ENCODE peak calls at places on chromosomes 13 and 19, in nine cellular contexts. One of them, this sample, is unnamed.

GRCh38 chr13:70792121-70792520 is 683.9 kb upstream of the KLHL1 start:
- DNase-seq in heart left ventricle: no peak
- DNase-seq in NB4: no peak
- DNase-seq in uterus: no peak
- DNase-seq in HepG2: peak
- DNase-seq in IMR-90: no peak
- DNase-seq in ovary: no peak
- DNase-seq in lower leg skin: no peak
- DNase-seq in adrenal gland: no peak
- DNase-seq in this sample: no peak

GRCh38 chr19:44767295-44768180 is 10.2 kb upstream of the CBLC start:
- DNase-seq in adrenal gland: peak
- DNase-seq in lower leg skin: no peak
- DNase-seq in NB4: no peak
- DNase-seq in HepG2: no peak
- DNase-seq in uterus: no peak
- DNase-seq in IMR-90: no peak
- DNase-seq in ovary: no peak
- DNase-seq in heart left ventricle: peak
- DNase-seq in this sample: no peak

GRCh38 chr19:42249769-42250168 is 5.2 kb downstream of the ERF start:
- DNase-seq in adrenal gland: no peak
- DNase-seq in lower leg skin: no peak
- DNase-seq in heart left ventricle: no peak
- DNase-seq in HepG2: no peak
- DNase-seq in NB4: no peak
- DNase-seq in uterus: no peak
- DNase-seq in IMR-90: no peak
- DNase-seq in ovary: no peak
- DNase-seq in this sample: no peak

GRCh38 chr19:1975081-1975480 is 34.1 kb downstream of the CSNK1G2 start:
- DNase-seq in ovary: peak
- DNase-seq in IMR-90: peak
- DNase-seq in uterus: peak
- DNase-seq in HepG2: no peak
- DNase-seq in lower leg skin: no peak
- DNase-seq in heart left ventricle: no peak
- DNase-seq in NB4: no peak
- DNase-seq in adrenal gland: peak
- DNase-seq in this sample: no peak

GRCh38 chr13:113934576-113934975 is 39.3 kb downstream of the C13orf46 start:
- DNase-seq in lower leg skin: peak
- DNase-seq in adrenal gland: no peak
- DNase-seq in uterus: peak
- DNase-seq in NB4: no peak
- DNase-seq in IMR-90: no peak
- DNase-seq in heart left ventricle: no peak
- DNase-seq in ovary: peak
- DNase-seq in HepG2: no peak
- DNase-seq in this sample: no peak

GRCh38 chr13:73922728-73923393 is 211.3 kb downstream of the KLF12 start:
- DNase-seq in uterus: no peak
- DNase-seq in adrenal gland: no peak
- DNase-seq in lower leg skin: no peak
- DNase-seq in ovary: no peak
- DNase-seq in HepG2: no peak
- DNase-seq in NB4: no peak
- DNase-seq in heart left ventricle: no peak
- DNase-seq in IMR-90: peak
- DNase-seq in this sample: no peak

GRCh38 chr19:34224996-34225658 is 29.2 kb upstream of the GARRE1 start:
- DNase-seq in NB4: peak
- DNase-seq in lower leg skin: no peak
- DNase-seq in adrenal gland: no peak
- DNase-seq in ovary: no peak
- DNase-seq in uterus: no peak
- DNase-seq in IMR-90: peak
- DNase-seq in heart left ventricle: no peak
- DNase-seq in HepG2: no peak
- DNase-seq in this sample: no peak

GRCh38 chr13:51003642-51004041 is 94.1 kb downstream of the RNASEH2B start:
- DNase-seq in ovary: no peak
- DNase-seq in IMR-90: no peak
- DNase-seq in NB4: no peak
- DNase-seq in lower leg skin: no peak
- DNase-seq in heart left ventricle: no peak
- DNase-seq in HepG2: no peak
- DNase-seq in adrenal gland: no peak
- DNase-seq in uterus: no peak
- DNase-seq in this sample: no peak

GRCh38 chr13:62747629-62748028 is 1332.0 kb upstream of the PCDH20 start:
- DNase-seq in adrenal gland: no peak
- DNase-seq in HepG2: no peak
- DNase-seq in heart left ventricle: no peak
- DNase-seq in lower leg skin: no peak
- DNase-seq in uterus: no peak
- DNase-seq in NB4: peak
- DNase-seq in IMR-90: peak
- DNase-seq in ovary: no peak
- DNase-seq in this sample: no peak

GRCh38 chr13:29859971-29860370 is 9.6 kb upstream of the UBL3 start:
- DNase-seq in NB4: peak
- DNase-seq in ovary: no peak
- DNase-seq in uterus: no peak
- DNase-seq in adrenal gland: no peak
- DNase-seq in HepG2: no peak
- DNase-seq in IMR-90: peak
- DNase-seq in heart left ventricle: no peak
- DNase-seq in lower leg skin: no peak
- DNase-seq in this sample: no peak

GRCh38 chr13:49532593-49532992 is 36.8 kb downstream of the PHF11 start:
- DNase-seq in NB4: no peak
- DNase-seq in lower leg skin: no peak
- DNase-seq in HepG2: no peak
- DNase-seq in heart left ventricle: no peak
- DNase-seq in uterus: no peak
- DNase-seq in ovary: no peak
- DNase-seq in adrenal gland: no peak
- DNase-seq in IMR-90: no peak
- DNase-seq in this sample: no peak

DNA sequence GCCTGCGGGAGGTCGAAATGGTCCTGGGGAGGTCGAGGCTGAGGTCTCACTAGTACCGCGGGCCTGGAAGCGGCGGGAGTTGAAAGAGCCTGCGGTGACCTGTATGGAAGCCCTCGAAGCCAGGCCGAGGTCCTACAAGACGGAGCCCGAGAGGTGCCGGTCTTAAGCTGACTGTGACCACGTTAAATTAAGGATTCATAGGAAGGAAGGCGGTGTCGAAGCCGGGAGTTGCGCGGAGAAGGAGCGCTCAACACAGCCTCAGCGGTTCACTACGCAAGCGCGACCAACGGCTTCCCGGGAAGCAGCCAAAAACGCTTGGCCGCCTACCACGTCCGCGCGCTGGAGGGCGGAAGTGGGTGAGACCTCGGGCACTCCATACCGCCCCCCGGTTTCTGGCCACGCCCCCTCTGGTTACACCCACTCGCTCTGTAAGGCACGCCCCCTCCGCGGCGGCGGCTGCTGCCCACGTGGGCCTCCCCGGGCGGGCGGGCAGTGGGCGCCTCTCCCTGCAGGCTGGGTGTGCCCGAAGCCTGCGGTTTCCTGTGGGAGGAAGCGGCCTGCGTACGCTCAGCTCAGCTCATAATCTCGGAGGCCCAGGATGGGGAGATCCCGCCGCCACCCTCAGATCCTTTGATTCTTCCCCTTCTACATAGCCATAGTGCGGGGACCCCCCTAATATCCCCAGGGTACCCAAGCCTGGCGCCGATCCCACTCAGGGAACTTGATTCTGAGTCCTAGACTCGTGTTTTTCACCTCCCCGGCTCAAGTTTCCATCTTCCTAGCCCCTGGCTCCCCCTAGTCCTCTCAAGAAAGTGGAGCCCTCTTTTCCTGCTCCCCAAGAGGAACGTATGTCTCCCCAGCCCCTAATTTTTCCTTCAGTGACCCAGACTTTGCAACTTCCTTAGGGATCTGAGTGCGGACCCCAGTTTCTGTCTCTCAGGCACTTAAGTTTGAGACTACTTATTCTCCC is 3.4 kb upstream of the EMP3 start:
- DNase-seq in IMR-90: peak
- DNase-seq in ovary: peak
- DNase-seq in NB4: peak
- DNase-seq in uterus: peak
- DNase-seq in heart left ventricle: peak
- DNase-seq in adrenal gland: peak
- DNase-seq in HepG2: peak
- DNase-seq in lower leg skin: peak
- DNase-seq in this sample: peak
- TF ChIP-seq POLR2A in IMR-90: peak
- TF ChIP-seq POLR2A in ovary: peak
- TF ChIP-seq POLR2A in NB4: no peak
- TF ChIP-seq POLR2A in uterus: peak
- TF ChIP-seq POLR2A in heart left ventricle: peak
- TF ChIP-seq POLR2A in adrenal gland: peak
- TF ChIP-seq POLR2A in HepG2: no peak
- TF ChIP-seq POLR2A in lower leg skin: no peak
- TF ChIP-seq POLR2A in this sample: no peak

DNA sequence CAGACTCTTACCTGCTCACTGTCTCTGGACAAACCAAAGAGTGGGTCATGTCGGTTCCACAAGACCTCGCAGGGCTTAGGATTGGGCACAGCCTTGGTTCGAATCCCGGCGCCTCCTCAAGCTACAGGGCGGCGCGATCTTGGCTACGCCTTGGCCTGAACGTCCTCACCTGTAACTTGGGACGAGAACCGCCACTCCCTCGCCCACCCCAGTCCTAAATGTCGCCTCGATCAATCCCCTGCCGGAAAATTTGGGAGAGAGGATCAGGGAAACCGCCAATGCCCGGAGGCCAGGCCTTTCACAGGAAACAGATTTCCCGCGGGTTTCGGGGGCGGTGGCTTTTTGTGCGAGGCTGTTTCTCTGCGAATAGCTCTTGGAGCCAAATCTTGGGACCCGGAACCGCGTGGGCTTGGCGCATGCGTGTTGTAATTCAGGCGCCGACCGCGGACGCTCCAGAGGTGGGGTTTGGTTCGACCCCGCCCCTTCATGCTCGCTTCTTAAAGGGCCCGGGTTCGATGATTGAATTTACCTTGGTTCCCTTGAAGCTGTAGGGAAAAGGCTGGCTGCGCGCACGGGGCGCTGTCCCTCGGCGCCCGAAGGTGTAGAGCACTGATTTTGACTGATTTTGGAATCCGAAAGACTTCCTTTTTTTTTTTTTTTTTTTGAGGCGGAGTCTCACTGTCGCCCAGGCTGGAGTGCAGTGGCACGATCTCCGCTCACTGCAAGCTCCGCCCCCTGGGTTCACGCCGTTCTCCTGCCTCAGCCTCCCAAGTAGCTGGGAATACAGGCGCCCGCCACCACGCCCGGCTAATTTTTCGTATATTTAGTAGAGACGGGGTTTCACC is at the start of gene NR2C2AP:
- DNase-seq in ovary: peak
- DNase-seq in uterus: peak
- DNase-seq in IMR-90: peak
- DNase-seq in NB4: peak
- DNase-seq in heart left ventricle: peak
- DNase-seq in lower leg skin: peak
- DNase-seq in HepG2: peak
- DNase-seq in adrenal gland: peak
- DNase-seq in this sample: peak
- TF ChIP-seq POLR2A in ovary: no peak
- TF ChIP-seq POLR2A in uterus: no peak
- TF ChIP-seq POLR2A in IMR-90: no peak
- TF ChIP-seq POLR2A in NB4: peak
- TF ChIP-seq POLR2A in heart left ventricle: peak
- TF ChIP-seq POLR2A in lower leg skin: no peak
- TF ChIP-seq POLR2A in HepG2: peak
- TF ChIP-seq POLR2A in adrenal gland: no peak
- TF ChIP-seq POLR2A in this sample: peak

DNA sequence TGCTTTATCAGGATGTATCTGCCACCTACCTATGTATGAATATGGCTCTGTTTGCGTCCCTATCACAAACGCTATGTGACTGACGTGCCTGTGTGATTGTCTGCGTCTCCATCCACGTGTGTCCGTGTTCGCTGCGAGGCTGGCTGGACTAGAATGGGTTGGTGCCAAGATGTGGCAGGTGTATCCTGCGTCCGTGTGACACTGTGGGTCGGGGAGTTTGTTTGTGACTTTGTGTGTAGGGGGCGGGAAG is 6.7 kb upstream of the HOOK2 start:
- DNase-seq in IMR-90: no peak
- DNase-seq in NB4: no peak
- DNase-seq in heart left ventricle: no peak
- DNase-seq in adrenal gland: no peak
- DNase-seq in uterus: no peak
- DNase-seq in ovary: no peak
- DNase-seq in HepG2: no peak
- DNase-seq in lower leg skin: no peak
- DNase-seq in this sample: no peak
- TF ChIP-seq POLR2A in IMR-90: no peak
- TF ChIP-seq POLR2A in NB4: no peak
- TF ChIP-seq POLR2A in heart left ventricle: no peak
- TF ChIP-seq POLR2A in adrenal gland: no peak
- TF ChIP-seq POLR2A in uterus: no peak
- TF ChIP-seq POLR2A in ovary: no peak
- TF ChIP-seq POLR2A in HepG2: no peak
- TF ChIP-seq POLR2A in lower leg skin: no peak
- TF ChIP-seq POLR2A in this sample: no peak

DNA sequence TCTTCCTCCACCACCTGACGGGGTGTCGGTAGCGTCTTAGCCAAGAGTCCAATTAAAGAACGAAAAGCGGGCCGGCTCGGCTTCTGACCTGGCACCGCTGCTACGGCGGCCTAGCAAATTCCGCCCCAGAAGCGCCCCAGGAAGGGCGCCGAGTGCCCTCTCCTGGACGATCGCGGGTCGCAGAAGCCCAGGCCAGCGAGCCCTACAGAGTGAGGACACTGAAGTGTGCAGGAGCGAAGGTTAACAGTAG is 1.1 kb upstream of the KMT2B start:
- DNase-seq in HepG2: no peak
- DNase-seq in ovary: no peak
- DNase-seq in NB4: no peak
- DNase-seq in heart left ventricle: peak
- DNase-seq in uterus: no peak
- DNase-seq in IMR-90: no peak
- DNase-seq in lower leg skin: no peak
- DNase-seq in adrenal gland: no peak
- DNase-seq in this sample: no peak
- TF ChIP-seq POLR2A in HepG2: no peak
- TF ChIP-seq POLR2A in ovary: no peak
- TF ChIP-seq POLR2A in NB4: peak
- TF ChIP-seq POLR2A in heart left ventricle: peak
- TF ChIP-seq POLR2A in uterus: no peak
- TF ChIP-seq POLR2A in IMR-90: no peak
- TF ChIP-seq POLR2A in lower leg skin: no peak
- TF ChIP-seq POLR2A in adrenal gland: peak
- TF ChIP-seq POLR2A in this sample: no peak